ENCODE peak calls at places on chromosomes 12 and 14, in nine cellular contexts. One of them, this sample, is unnamed.

GRCh38 chr14:79861111-79861510 is 350.2 kb downstream of the DIO2 start:
- DNase-seq in C1 segment of cervical spinal cord: no peak
- DNase-seq in CD4-positive, alpha-beta memory T cell: no peak
- DNase-seq in stimulated activated CD8-positive, alpha-beta memory T cell treated with anti-CD3 and anti-CD28 coated beads, Interleukin-12 subunit alpha, Interleukin-12 subunit beta, amount 100 ng/mL, for 1 hour: no peak
- DNase-seq in skeletal muscle cell: no peak
- DNase-seq in KBM-7: no peak
- DNase-seq in spleen: no peak
- DNase-seq in activated T-helper 1 cell treated with anti-CD3 and anti-CD28 coated beads, Interleukin-2, amount 50 U/mL, for 16 hours: no peak
- DNase-seq in CD4-positive, alpha-beta T cell: no peak
- DNase-seq in this sample: no peak

GRCh38 chr12:118064608-118065007 is 3.6 kb upstream of the WSB2 start:
- DNase-seq in spleen: no peak
- DNase-seq in C1 segment of cervical spinal cord: no peak
- DNase-seq in activated T-helper 1 cell treated with anti-CD3 and anti-CD28 coated beads, Interleukin-2, amount 50 U/mL, for 16 hours: no peak
- DNase-seq in KBM-7: peak
- DNase-seq in CD4-positive, alpha-beta memory T cell: no peak
- DNase-seq in stimulated activated CD8-positive, alpha-beta memory T cell treated with anti-CD3 and anti-CD28 coated beads, Interleukin-12 subunit alpha, Interleukin-12 subunit beta, amount 100 ng/mL, for 1 hour: no peak
- DNase-seq in skeletal muscle cell: no peak
- DNase-seq in CD4-positive, alpha-beta T cell: no peak
- DNase-seq in this sample: no peak

GRCh38 chr12:121472150-121472905 is 72.4 kb downstream of the RNF34 start:
- DNase-seq in spleen: no peak
- DNase-seq in stimulated activated CD8-positive, alpha-beta memory T cell treated with anti-CD3 and anti-CD28 coated beads, Interleukin-12 subunit alpha, Interleukin-12 subunit beta, amount 100 ng/mL, for 1 hour: no peak
- DNase-seq in skeletal muscle cell: no peak
- DNase-seq in KBM-7: no peak
- DNase-seq in CD4-positive, alpha-beta memory T cell: no peak
- DNase-seq in CD4-positive, alpha-beta T cell: no peak
- DNase-seq in C1 segment of cervical spinal cord: no peak
- DNase-seq in activated T-helper 1 cell treated with anti-CD3 and anti-CD28 coated beads, Interleukin-2, amount 50 U/mL, for 16 hours: no peak
- DNase-seq in this sample: no peak

GRCh38 chr14:76695263-76695920 is 65.9 kb upstream of the VASH1 start:
- DNase-seq in C1 segment of cervical spinal cord: no peak
- DNase-seq in skeletal muscle cell: no peak
- DNase-seq in spleen: no peak
- DNase-seq in CD4-positive, alpha-beta memory T cell: no peak
- DNase-seq in KBM-7: no peak
- DNase-seq in CD4-positive, alpha-beta T cell: no peak
- DNase-seq in activated T-helper 1 cell treated with anti-CD3 and anti-CD28 coated beads, Interleukin-2, amount 50 U/mL, for 16 hours: no peak
- DNase-seq in stimulated activated CD8-positive, alpha-beta memory T cell treated with anti-CD3 and anti-CD28 coated beads, Interleukin-12 subunit alpha, Interleukin-12 subunit beta, amount 100 ng/mL, for 1 hour: no peak
- DNase-seq in this sample: no peak

GRCh38 chr12:115306380-115306779 is 622.4 kb upstream of the TBX3 start:
- DNase-seq in KBM-7: no peak
- DNase-seq in stimulated activated CD8-positive, alpha-beta memory T cell treated with anti-CD3 and anti-CD28 coated beads, Interleukin-12 subunit alpha, Interleukin-12 subunit beta, amount 100 ng/mL, for 1 hour: no peak
- DNase-seq in C1 segment of cervical spinal cord: no peak
- DNase-seq in activated T-helper 1 cell treated with anti-CD3 and anti-CD28 coated beads, Interleukin-2, amount 50 U/mL, for 16 hours: no peak
- DNase-seq in spleen: no peak
- DNase-seq in CD4-positive, alpha-beta T cell: no peak
- DNase-seq in skeletal muscle cell: no peak
- DNase-seq in CD4-positive, alpha-beta memory T cell: no peak
- DNase-seq in this sample: no peak

GRCh38 chr14:99216191-99216590 is 55.8 kb downstream of the BCL11B start:
- DNase-seq in activated T-helper 1 cell treated with anti-CD3 and anti-CD28 coated beads, Interleukin-2, amount 50 U/mL, for 16 hours: no peak
- DNase-seq in stimulated activated CD8-positive, alpha-beta memory T cell treated with anti-CD3 and anti-CD28 coated beads, Interleukin-12 subunit alpha, Interleukin-12 subunit beta, amount 100 ng/mL, for 1 hour: no peak
- DNase-seq in skeletal muscle cell: no peak
- DNase-seq in CD4-positive, alpha-beta T cell: no peak
- DNase-seq in spleen: no peak
- DNase-seq in CD4-positive, alpha-beta memory T cell: no peak
- DNase-seq in KBM-7: no peak
- DNase-seq in C1 segment of cervical spinal cord: no peak
- DNase-seq in this sample: no peak

GRCh38 chr12:58521796-58522195 is 398.5 kb downstream of the LRIG3 start:
- DNase-seq in CD4-positive, alpha-beta memory T cell: no peak
- DNase-seq in C1 segment of cervical spinal cord: no peak
- DNase-seq in spleen: no peak
- DNase-seq in stimulated activated CD8-positive, alpha-beta memory T cell treated with anti-CD3 and anti-CD28 coated beads, Interleukin-12 subunit alpha, Interleukin-12 subunit beta, amount 100 ng/mL, for 1 hour: no peak
- DNase-seq in skeletal muscle cell: no peak
- DNase-seq in KBM-7: no peak
- DNase-seq in activated T-helper 1 cell treated with anti-CD3 and anti-CD28 coated beads, Interleukin-2, amount 50 U/mL, for 16 hours: no peak
- DNase-seq in CD4-positive, alpha-beta T cell: no peak
- DNase-seq in this sample: no peak

GRCh38 chr12:103840399-103840880 is 594 bp downstream of the NT5DC3 start:
- DNase-seq in CD4-positive, alpha-beta memory T cell: no peak
- DNase-seq in C1 segment of cervical spinal cord: no peak
- DNase-seq in KBM-7: no peak
- DNase-seq in skeletal muscle cell: no peak
- DNase-seq in spleen: peak
- DNase-seq in activated T-helper 1 cell treated with anti-CD3 and anti-CD28 coated beads, Interleukin-2, amount 50 U/mL, for 16 hours: no peak
- DNase-seq in stimulated activated CD8-positive, alpha-beta memory T cell treated with anti-CD3 and anti-CD28 coated beads, Interleukin-12 subunit alpha, Interleukin-12 subunit beta, amount 100 ng/mL, for 1 hour: no peak
- DNase-seq in CD4-positive, alpha-beta T cell: no peak
- DNase-seq in this sample: no peak

GRCh38 chr12:125069616-125070015 is 4.4 kb downstream of the AACS start:
- DNase-seq in KBM-7: no peak
- DNase-seq in activated T-helper 1 cell treated with anti-CD3 and anti-CD28 coated beads, Interleukin-2, amount 50 U/mL, for 16 hours: no peak
- DNase-seq in skeletal muscle cell: no peak
- DNase-seq in C1 segment of cervical spinal cord: no peak
- DNase-seq in stimulated activated CD8-positive, alpha-beta memory T cell treated with anti-CD3 and anti-CD28 coated beads, Interleukin-12 subunit alpha, Interleukin-12 subunit beta, amount 100 ng/mL, for 1 hour: no peak
- DNase-seq in spleen: peak
- DNase-seq in CD4-positive, alpha-beta T cell: no peak
- DNase-seq in CD4-positive, alpha-beta memory T cell: no peak
- DNase-seq in this sample: no peak

GRCh38 chr14:23930742-23931141 is 22.8 kb upstream of the DHRS4 start:
- DNase-seq in activated T-helper 1 cell treated with anti-CD3 and anti-CD28 coated beads, Interleukin-2, amount 50 U/mL, for 16 hours: no peak
- DNase-seq in spleen: no peak
- DNase-seq in KBM-7: no peak
- DNase-seq in CD4-positive, alpha-beta memory T cell: no peak
- DNase-seq in CD4-positive, alpha-beta T cell: no peak
- DNase-seq in stimulated activated CD8-positive, alpha-beta memory T cell treated with anti-CD3 and anti-CD28 coated beads, Interleukin-12 subunit alpha, Interleukin-12 subunit beta, amount 100 ng/mL, for 1 hour: no peak
- DNase-seq in C1 segment of cervical spinal cord: no peak
- DNase-seq in skeletal muscle cell: no peak
- DNase-seq in this sample: no peak